ENCODE peak calls at places on chromosomes 3 and 15, in eight cellular contexts. One of them, this sample, is unnamed.

GRCh38 chr3:171149717-171150116 is 123.2 kb upstream of the SLC2A2 start:
- DNase-seq in tibial nerve: no peak
- DNase-seq in sigmoid colon: no peak
- DNase-seq in ovary: no peak
- DNase-seq in SK-N-SH: no peak
- DNase-seq in upper lobe of left lung: no peak
- DNase-seq in K562: no peak
- DNase-seq in A549: no peak
- DNase-seq in this sample: no peak

GRCh38 chr3:65473746-65474145 is 565.0 kb downstream of the MAGI1 start:
- DNase-seq in K562: no peak
- DNase-seq in ovary: no peak
- DNase-seq in A549: no peak
- DNase-seq in tibial nerve: no peak
- DNase-seq in upper lobe of left lung: no peak
- DNase-seq in SK-N-SH: no peak
- DNase-seq in sigmoid colon: no peak
- DNase-seq in this sample: no peak

GRCh38 chr3:170603770-170604510 is 18.1 kb upstream of the SLC7A14 start:
- DNase-seq in sigmoid colon: no peak
- DNase-seq in tibial nerve: no peak
- DNase-seq in SK-N-SH: no peak
- DNase-seq in K562: no peak
- DNase-seq in ovary: no peak
- DNase-seq in upper lobe of left lung: no peak
- DNase-seq in A549: no peak
- DNase-seq in this sample: no peak

GRCh38 chr3:119295816-119296484 is 1.8 kb downstream of the ARHGAP31 start:
- DNase-seq in K562: no peak
- DNase-seq in ovary: no peak
- DNase-seq in upper lobe of left lung: no peak
- DNase-seq in A549: no peak
- DNase-seq in SK-N-SH: no peak
- DNase-seq in sigmoid colon: no peak
- DNase-seq in tibial nerve: no peak
- DNase-seq in this sample: no peak

GRCh38 chr3:112813723-112814171 is 32.9 kb downstream of the CD200R1L start:
- DNase-seq in sigmoid colon: no peak
- DNase-seq in K562: no peak
- DNase-seq in ovary: no peak
- DNase-seq in tibial nerve: peak; percentile 15
- DNase-seq in upper lobe of left lung: no peak
- DNase-seq in SK-N-SH: no peak
- DNase-seq in A549: no peak
- DNase-seq in this sample: no peak

GRCh38 chr3:129046037-129046731 is 14.4 kb upstream of the GP9 start:
- DNase-seq in ovary: no peak
- DNase-seq in sigmoid colon: peak; percentile 56
- DNase-seq in K562: no peak
- DNase-seq in tibial nerve: no peak
- DNase-seq in SK-N-SH: no peak
- DNase-seq in upper lobe of left lung: peak; percentile 80
- DNase-seq in A549: no peak
- DNase-seq in this sample: no peak

GRCh38 chr3:174862101-174862500 is 3.0 kb downstream of the NAALADL2 start:
- DNase-seq in K562: no peak
- DNase-seq in upper lobe of left lung: no peak
- DNase-seq in A549: peak; percentile 0
- DNase-seq in tibial nerve: no peak
- DNase-seq in ovary: no peak
- DNase-seq in sigmoid colon: no peak
- DNase-seq in SK-N-SH: no peak
- DNase-seq in this sample: no peak

GRCh38 chr3:68855620-68856019 is 76.7 kb downstream of the TAFA4 start:
- DNase-seq in sigmoid colon: no peak
- DNase-seq in ovary: no peak
- DNase-seq in tibial nerve: no peak
- DNase-seq in K562: no peak
- DNase-seq in SK-N-SH: no peak
- DNase-seq in upper lobe of left lung: no peak
- DNase-seq in A549: no peak
- DNase-seq in this sample: no peak

GRCh38 chr3:39907981-39908380 is 98.6 kb downstream of the MYRIP start:
- DNase-seq in ovary: no peak
- DNase-seq in tibial nerve: no peak
- DNase-seq in K562: no peak
- DNase-seq in SK-N-SH: peak; percentile 55
- DNase-seq in sigmoid colon: no peak
- DNase-seq in upper lobe of left lung: no peak
- DNase-seq in A549: no peak
- DNase-seq in this sample: no peak

GRCh38 chr3:157491136-157491535 is 12.1 kb downstream of the VEPH1 start:
- DNase-seq in sigmoid colon: no peak
- DNase-seq in K562: no peak
- DNase-seq in ovary: no peak
- DNase-seq in SK-N-SH: no peak
- DNase-seq in tibial nerve: no peak
- DNase-seq in A549: no peak
- DNase-seq in upper lobe of left lung: no peak
- DNase-seq in this sample: no peak

GRCh38 chr3:175121225-175121624 is 262.1 kb downstream of the NAALADL2 start:
- DNase-seq in tibial nerve: no peak
- DNase-seq in ovary: no peak
- DNase-seq in SK-N-SH: no peak
- DNase-seq in upper lobe of left lung: no peak
- DNase-seq in A549: no peak
- DNase-seq in K562: no peak
- DNase-seq in sigmoid colon: no peak
- DNase-seq in this sample: no peak

GRCh38 chr3:42988566-42988965 is 9.5 kb downstream of the GASK1A start:
- DNase-seq in SK-N-SH: no peak
- DNase-seq in A549: no peak
- DNase-seq in tibial nerve: no peak
- DNase-seq in upper lobe of left lung: peak; percentile 32
- DNase-seq in ovary: no peak
- DNase-seq in K562: no peak
- DNase-seq in sigmoid colon: no peak
- DNase-seq in this sample: no peak

GRCh38 chr15:75738647-75739325 is 26.1 kb upstream of the CSPG4 start:
- DNase-seq in ovary: peak; percentile 96
- DNase-seq in SK-N-SH: peak; percentile 98
- DNase-seq in tibial nerve: peak; percentile 95
- DNase-seq in A549: peak; percentile 96
- DNase-seq in K562: peak; percentile 99
- DNase-seq in sigmoid colon: peak; percentile 98
- DNase-seq in upper lobe of left lung: peak; percentile 98
- DNase-seq in this sample: peak; percentile 95

GRCh38 chr15:40918799-40919392 is 10.2 kb upstream of the DLL4 start:
- DNase-seq in ovary: no peak
- DNase-seq in K562: no peak
- DNase-seq in A549: no peak
- DNase-seq in tibial nerve: no peak
- DNase-seq in upper lobe of left lung: peak; percentile 56
- DNase-seq in SK-N-SH: no peak
- DNase-seq in sigmoid colon: no peak
- DNase-seq in this sample: no peak

GRCh38 chr15:63986751-63987341 is 59.4 kb downstream of the DAPK2 start:
- DNase-seq in A549: no peak
- DNase-seq in sigmoid colon: no peak
- DNase-seq in K562: no peak
- DNase-seq in ovary: no peak
- DNase-seq in upper lobe of left lung: no peak
- DNase-seq in tibial nerve: no peak
- DNase-seq in SK-N-SH: no peak
- DNase-seq in this sample: no peak

GRCh38 chr3:149608987-149609386 is 48.8 kb downstream of the WWTR1 start:
- DNase-seq in upper lobe of left lung: no peak
- DNase-seq in K562: no peak
- DNase-seq in SK-N-SH: no peak
- DNase-seq in sigmoid colon: no peak
- DNase-seq in ovary: no peak
- DNase-seq in A549: no peak
- DNase-seq in tibial nerve: no peak
- DNase-seq in this sample: no peak

GRCh38 chr3:149610351-149611105 is 47.3 kb downstream of the WWTR1 start:
- DNase-seq in SK-N-SH: no peak
- DNase-seq in ovary: no peak
- DNase-seq in upper lobe of left lung: no peak
- DNase-seq in A549: no peak
- DNase-seq in tibial nerve: no peak
- DNase-seq in K562: no peak
- DNase-seq in sigmoid colon: peak; percentile 72
- DNase-seq in this sample: no peak

GRCh38 chr3:149612456-149612855 is 45.4 kb downstream of the WWTR1 start:
- DNase-seq in upper lobe of left lung: no peak
- DNase-seq in A549: no peak
- DNase-seq in ovary: no peak
- DNase-seq in sigmoid colon: no peak
- DNase-seq in tibial nerve: no peak
- DNase-seq in SK-N-SH: no peak
- DNase-seq in K562: no peak
- DNase-seq in this sample: no peak

GRCh38 chr3:149611149-149611548 is 46.7 kb downstream of the WWTR1 start:
- DNase-seq in upper lobe of left lung: no peak
- DNase-seq in ovary: no peak
- DNase-seq in SK-N-SH: no peak
- DNase-seq in A549: no peak
- DNase-seq in tibial nerve: no peak
- DNase-seq in K562: no peak
- DNase-seq in sigmoid colon: no peak
- DNase-seq in this sample: no peak

DNA sequence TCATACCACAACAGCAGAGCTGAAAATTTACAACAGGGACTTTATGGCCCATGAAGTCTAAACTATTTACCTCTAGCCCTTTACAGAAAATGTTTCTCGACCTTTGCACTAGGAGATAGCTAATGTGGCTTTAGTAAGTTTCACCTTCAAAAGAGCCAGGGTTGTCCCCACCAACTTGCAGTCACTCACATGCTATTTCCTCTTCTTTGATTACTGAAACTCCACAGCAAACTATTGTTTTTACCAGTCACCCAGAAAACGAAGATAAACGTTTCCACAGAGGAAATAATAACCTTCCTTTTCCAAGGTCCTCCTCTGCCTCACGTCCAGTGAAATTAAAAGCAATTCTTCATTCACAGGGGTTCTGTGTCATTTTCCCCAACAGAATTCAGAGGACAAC is 48.2 kb downstream of the WWTR1 start:
- DNase-seq in tibial nerve: no peak
- DNase-seq in A549: no peak
- DNase-seq in upper lobe of left lung: no peak
- DNase-seq in K562: no peak
- DNase-seq in sigmoid colon: no peak
- DNase-seq in ovary: no peak
- DNase-seq in SK-N-SH: no peak
- DNase-seq in this sample: no peak
- H3K4me1 ChIP-seq in tibial nerve: peaks cover 9% of the 10 kb centered on the region
- H3K4me1 ChIP-seq in A549: peaks cover 99% of the 10 kb centered on the region
- H3K4me1 ChIP-seq in upper lobe of left lung: peaks cover 57% of the 10 kb centered on the region
- H3K4me1 ChIP-seq in K562: no peaks in the 10 kb centered on the region
- H3K4me1 ChIP-seq in sigmoid colon: peaks cover 88% of the 10 kb centered on the region
- H3K4me1 ChIP-seq in ovary: peaks cover 18% of the 10 kb centered on the region
- H3K4me1 ChIP-seq in SK-N-SH: peaks cover 36% of the 10 kb centered on the region
- H3K4me1 ChIP-seq in this sample: peaks cover 11% of the 10 kb centered on the region

DNA sequence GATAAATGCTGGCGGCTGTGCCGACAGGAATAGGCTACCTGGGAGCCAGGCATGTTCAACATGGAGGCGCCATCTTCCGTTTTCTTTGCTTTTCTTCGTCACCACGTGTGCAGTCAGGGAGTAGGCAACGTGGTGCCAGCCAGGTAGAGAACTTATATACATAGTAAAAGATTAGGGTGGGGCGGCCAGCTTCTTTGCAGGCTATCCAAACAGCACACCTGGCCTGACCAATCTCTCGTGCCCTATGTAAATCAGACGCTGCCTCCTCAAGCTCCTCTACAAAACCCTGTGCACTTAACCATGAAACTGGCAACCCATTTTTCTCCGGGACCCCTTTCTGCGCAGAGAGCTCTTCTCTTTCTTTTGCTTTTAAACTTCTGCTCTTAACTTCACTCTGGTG is 28.6 kb upstream of the OR5K4 start:
- DNase-seq in ovary: no peak
- DNase-seq in sigmoid colon: no peak
- DNase-seq in A549: no peak
- DNase-seq in SK-N-SH: no peak
- DNase-seq in K562: no peak
- DNase-seq in tibial nerve: no peak
- DNase-seq in upper lobe of left lung: no peak
- DNase-seq in this sample: no peak
- H3K9me3 ChIP-seq in ovary: no peaks in the 10 kb centered on the region
- H3K9me3 ChIP-seq in sigmoid colon: no peaks in the 10 kb centered on the region
- H3K9me3 ChIP-seq in A549: no peaks in the 10 kb centered on the region
- H3K9me3 ChIP-seq in SK-N-SH: no peaks in the 10 kb centered on the region
- H3K9me3 ChIP-seq in K562: no peaks in the 10 kb centered on the region
- H3K9me3 ChIP-seq in tibial nerve: no peaks in the 10 kb centered on the region
- H3K9me3 ChIP-seq in upper lobe of left lung: no peaks in the 10 kb centered on the region
- H3K9me3 ChIP-seq in this sample: no peaks in the 10 kb centered on the region

GRCh38 chr15:77702211-77702957 is 69.7 kb upstream of the LINGO1 start:
- DNase-seq in upper lobe of left lung: no peak
- DNase-seq in tibial nerve: no peak
- DNase-seq in ovary: no peak
- DNase-seq in K562: peak; percentile 55
- DNase-seq in SK-N-SH: no peak
- DNase-seq in A549: peak; percentile 52
- DNase-seq in sigmoid colon: no peak
- DNase-seq in this sample: no peak
- TF ChIP-seq EP300 in upper lobe of left lung: no peak
- TF ChIP-seq EP300 in tibial nerve: no peak
- TF ChIP-seq EP300 in ovary: no peak
- TF ChIP-seq EP300 in K562: no peak
- TF ChIP-seq EP300 in SK-N-SH: no peak
- TF ChIP-seq EP300 in A549: no peak
- TF ChIP-seq EP300 in sigmoid colon: no peak
- TF ChIP-seq EP300 in this sample: no peak

GRCh38 chr15:70863450-70864218 is 9.7 kb upstream of the LARP6 start:
- DNase-seq in sigmoid colon: no peak
- DNase-seq in SK-N-SH: no peak
- DNase-seq in K562: no peak
- DNase-seq in ovary: no peak
- DNase-seq in upper lobe of left lung: no peak
- DNase-seq in tibial nerve: peak; percentile 30
- DNase-seq in A549: peak; percentile 83
- DNase-seq in this sample: no peak

GRCh38 chr15:70866982-70867644 is 13.2 kb upstream of the LARP6 start:
- DNase-seq in K562: no peak
- DNase-seq in SK-N-SH: no peak
- DNase-seq in ovary: no peak
- DNase-seq in tibial nerve: peak; percentile 26
- DNase-seq in upper lobe of left lung: no peak
- DNase-seq in A549: no peak
- DNase-seq in sigmoid colon: no peak
- DNase-seq in this sample: no peak

GRCh38 chr15:70869346-70869745 is 15.4 kb upstream of the LARP6 start:
- DNase-seq in SK-N-SH: peak; percentile 63
- DNase-seq in sigmoid colon: no peak
- DNase-seq in ovary: no peak
- DNase-seq in K562: no peak
- DNase-seq in A549: no peak
- DNase-seq in upper lobe of left lung: no peak
- DNase-seq in tibial nerve: no peak
- DNase-seq in this sample: no peak

GRCh38 chr15:70870066-70870465 is 16.1 kb upstream of the LARP6 start:
- DNase-seq in SK-N-SH: peak; percentile 47
- DNase-seq in K562: no peak
- DNase-seq in A549: no peak
- DNase-seq in ovary: no peak
- DNase-seq in upper lobe of left lung: no peak
- DNase-seq in tibial nerve: no peak
- DNase-seq in sigmoid colon: no peak
- DNase-seq in this sample: no peak

GRCh38 chr15:70867911-70868467 is 14.0 kb upstream of the LARP6 start:
- DNase-seq in ovary: peak; percentile 82
- DNase-seq in tibial nerve: peak; percentile 79
- DNase-seq in SK-N-SH: peak; percentile 65
- DNase-seq in sigmoid colon: peak; percentile 82
- DNase-seq in upper lobe of left lung: no peak
- DNase-seq in K562: no peak
- DNase-seq in A549: no peak
- DNase-seq in this sample: no peak
- H3K4me1 ChIP-seq in ovary: peaks cover 10% of the 10 kb centered on the region
- H3K4me1 ChIP-seq in tibial nerve: peaks cover 17% of the 10 kb centered on the region
- H3K4me1 ChIP-seq in SK-N-SH: peaks cover 39% of the 10 kb centered on the region
- H3K4me1 ChIP-seq in sigmoid colon: no peaks in the 10 kb centered on the region
- H3K4me1 ChIP-seq in upper lobe of left lung: no peaks in the 10 kb centered on the region
- H3K4me1 ChIP-seq in K562: no peaks in the 10 kb centered on the region
- H3K4me1 ChIP-seq in A549: peaks cover 24% of the 10 kb centered on the region
- H3K4me1 ChIP-seq in this sample: peaks cover 33% of the 10 kb centered on the region